ENCODE peak calls at places on chromosomes 16 and 17, in eight cellular contexts. F is bronchial epithelial cell, Z is PC-3, P is endothelial cell of umbilical vein, B is Panc1, M is cardiac muscle cell, R is uterus, V is tibial nerve. U is an unnamed sample. For H3K36me3, the result is how much of the 10 kb centered on the place peaks cover.

GRCh38 chr17:19239544-19239943 is 2.4 kb downstream of the EPN2 start:
- DNase-seq in F (no peak), B (no peak), M (no peak), V (no peak), P (no peak), R (no peak), Z (no peak), U (peak)

GRCh38 chr17:71147906-71148305 is 972.9 kb upstream of the SOX9 start:
- DNase-seq in Z (no peak), P (no peak), R (no peak), F (no peak), M (no peak), V (no peak), B (no peak), U (no peak)

GRCh38 chr17:57524790-57525543 is 220.1 kb downstream of the CCDC182 start:
- DNase-seq in V (no peak), F (no peak), B (no peak), P (no peak), R (no peak), M (no peak), Z (no peak), U (no peak)

GRCh38 chr17:38852771-38853291 is 690 bp downstream of the RPL23 start:
- DNase-seq in Z (no peak), P (no peak), R (no peak), F (no peak), V (no peak), M (no peak), B (no peak), U (no peak)

GRCh38 chr16:31118223-31119155 is 1.0 kb downstream of the KAT8 start:
- DNase-seq in M (no peak), Z (peak), P (no peak), B (no peak), F (peak), V (no peak), R (no peak), U (no peak)

GRCh38 chr17:59848385-59848668 is 44.4 kb downstream of the TUBD1 start:
- DNase-seq in Z (no peak), P (no peak), V (no peak), R (no peak), M (no peak), B (no peak), F (no peak), U (no peak)

GRCh38 chr16:64089697-64090096 is 1032.2 kb downstream of the CDH11 start:
- DNase-seq in F (peak), R (no peak), B (no peak), P (peak), Z (peak), V (no peak), M (peak), U (no peak)

GRCh38 chr16:47888142-47888541 is 267.7 kb downstream of the ABCC12 start:
- DNase-seq in R (no peak), F (peak), Z (peak), M (no peak), V (no peak), P (no peak), B (no peak), U (no peak)

GRCh38 chr17:43962479-43962878 is 8.7 kb upstream of the PYY start:
- DNase-seq in V (no peak), M (no peak), F (no peak), R (no peak), Z (no peak), B (no peak), P (no peak), U (no peak)

GRCh38 chr16:84509032-84509950 is 4.8 kb upstream of the MEAK7 start:
- DNase-seq in Z (no peak), P (no peak), R (no peak), M (no peak), V (no peak), B (no peak), F (no peak), U (peak)

GRCh38 chr16:31219154-31219741 is 2.3 kb upstream of the PYDC1 start:
- DNase-seq in F (no peak), B (no peak), M (no peak), Z (no peak), V (no peak), P (no peak), R (no peak), U (no peak)

GRCh38 chr17:76501827-76502307 is 644 bp upstream of the RHBDF2 start:
- DNase-seq in B (no peak), F (no peak), M (no peak), R (no peak), Z (no peak), V (no peak), P (no peak), U (no peak)

GRCh38 chr16:66250686-66251405 is 115.6 kb upstream of the CDH5 start:
- DNase-seq in V (peak), B (no peak), Z (peak), R (peak), P (no peak), M (no peak), F (no peak), U (peak)

GRCh38 chr16:80060470-80060869 is 459.9 kb upstream of the MAF start:
- DNase-seq in M (no peak), V (no peak), F (peak), R (no peak), B (no peak), Z (no peak), P (no peak), U (no peak)

GRCh38 chr17:13492351-13493122 is 109.2 kb downstream of the HS3ST3A1 start:
- DNase-seq in B (no peak), R (no peak), V (no peak), Z (no peak), M (no peak), P (no peak), F (no peak), U (no peak)

GRCh38 chr16:18804540-18804939 is 3.2 kb upstream of the ARL6IP1 start:
- DNase-seq in F (no peak), Z (no peak), M (no peak), B (no peak), R (no peak), V (no peak), P (no peak), U (no peak)
- H3K4me3 ChIP-seq in F (no peak), Z (no peak), M (no peak), B (peak), R (no peak), V (no peak), P (no peak), U (no peak)

DNA sequence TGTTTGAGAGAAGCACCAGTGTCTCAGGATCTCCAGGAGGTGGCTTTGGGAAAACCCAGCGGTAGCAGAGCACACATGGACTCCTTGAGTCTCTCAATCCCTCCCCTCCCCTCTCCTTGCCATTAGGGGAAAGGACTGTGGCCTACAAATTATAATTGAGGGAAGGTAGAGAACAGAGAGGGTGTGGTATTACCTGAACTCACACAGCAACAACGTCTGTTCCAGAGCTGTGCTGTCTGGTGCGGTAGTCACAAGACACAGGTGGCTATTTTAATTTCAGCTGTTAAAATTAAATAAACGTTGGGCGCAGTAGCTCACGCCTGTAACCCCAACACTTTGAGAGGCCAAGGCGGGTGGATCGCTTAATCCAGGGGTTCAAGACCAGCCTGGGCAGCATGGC is 110.2 kb downstream of the ABCC6 start:
- DNase-seq in R (no peak), F (no peak), B (no peak), Z (no peak), M (no peak), P (no peak), V (no peak), U (no peak)
- H3K36me3 ChIP-seq in R (under half), F (under half), B (under half), Z (under half), M (under half), P (under half), V (half or more), U (under half)

GRCh38 chr17:9468532-9468931 is 107.1 kb downstream of the STX8 start:
- DNase-seq in M (no peak), F (no peak), P (no peak), R (no peak), Z (no peak), B (no peak), V (no peak), U (no peak)

GRCh38 chr17:9468937-9469336 is 106.7 kb downstream of the STX8 start:
- DNase-seq in V (no peak), Z (no peak), P (no peak), F (no peak), B (no peak), R (no peak), M (no peak), U (no peak)

GRCh38 chr17:9467518-9467917 is 108.1 kb downstream of the STX8 start:
- DNase-seq in M (peak), Z (no peak), B (no peak), P (no peak), R (no peak), V (no peak), F (no peak), U (no peak)

GRCh38 chr17:9470171-9470570 is 105.4 kb downstream of the STX8 start:
- DNase-seq in R (no peak), V (no peak), P (peak), M (no peak), F (no peak), Z (no peak), B (no peak), U (no peak)

GRCh38 chr17:9465216-9465921 is 110.3 kb downstream of the STX8 start:
- DNase-seq in F (peak), Z (no peak), P (peak), B (no peak), R (no peak), V (no peak), M (peak), U (no peak)
- TF ChIP-seq CTCF in F (peak), Z (no peak), P (no peak), B (no peak), R (no peak), V (no peak), M (peak), U (no peak)

GRCh38 chr17:1731194-1731506 is 6.6 kb downstream of the WDR81 start:
- DNase-seq in R (no peak), F (no peak), B (no peak), V (no peak), P (no peak), M (no peak), Z (no peak), U (no peak)
- H3K4me3 ChIP-seq in R (no peak), F (no peak), B (no peak), V (no peak), P (no peak), M (no peak), Z (no peak), U (no peak)

GRCh38 chr17:74204474-74204873 is 996 bp downstream of the RPL38 start:
- DNase-seq in F (no peak), Z (no peak), B (no peak), P (no peak), M (no peak), R (no peak), V (no peak), U (no peak)
- H3K36me3 ChIP-seq in F (under half), Z (half or more), B (under half), P (under half), M (under half), R (under half), V (under half), U (under half)

GRCh38 chr17:28371245-28372202 is at the start of gene SARM1:
- DNase-seq in F (no peak), M (peak), P (peak), R (peak), B (peak), Z (no peak), V (peak), U (peak)
- TF ChIP-seq CTCF in F (no peak), M (no peak), P (no peak), R (no peak), B (no peak), Z (no peak), V (no peak), U (no peak)

DNA sequence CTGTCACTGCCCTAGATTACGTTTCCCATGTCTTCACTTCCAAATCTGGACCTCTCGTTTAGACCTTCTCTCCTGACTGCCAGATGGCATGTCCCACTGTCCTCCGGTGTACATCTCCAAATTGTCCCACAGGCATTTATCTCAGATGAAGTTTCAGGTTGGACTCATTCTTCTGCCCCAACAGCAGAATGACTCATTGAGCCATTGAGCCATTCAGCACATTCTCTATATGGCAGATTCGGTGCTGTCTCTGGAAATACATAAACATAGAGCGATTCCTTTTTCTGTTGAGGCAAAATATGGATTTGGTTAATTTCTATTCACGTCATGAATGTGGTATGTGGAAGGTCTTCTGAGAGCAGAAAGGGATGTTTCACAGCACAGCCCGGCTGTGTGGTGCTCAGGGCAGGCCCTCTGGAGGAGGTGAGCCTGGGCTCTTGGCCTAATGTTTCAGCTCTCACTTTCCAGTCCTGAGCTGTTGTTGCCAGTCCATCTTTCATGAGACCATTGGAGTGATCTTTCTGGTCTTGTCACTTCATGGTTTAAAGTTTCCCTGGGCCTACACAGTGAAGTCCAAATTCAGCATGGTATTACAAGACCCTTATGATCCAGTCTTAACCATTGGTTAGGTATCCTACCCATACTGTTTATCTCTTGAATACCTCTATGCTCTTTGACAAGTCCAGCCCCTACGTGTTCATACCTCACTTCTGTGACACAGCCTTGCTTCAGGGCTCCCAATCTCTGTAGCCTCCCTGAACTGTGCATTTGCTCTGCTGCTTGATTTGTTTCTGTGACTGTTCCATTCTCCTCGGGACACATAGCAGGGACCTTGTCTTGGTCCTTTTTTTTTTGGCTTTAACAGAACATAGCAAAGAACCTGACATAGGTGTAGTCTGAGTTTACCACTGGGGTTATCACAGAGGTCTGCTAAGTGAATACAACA is 15.9 kb downstream of the HAPSTR1 start:
- DNase-seq in Z (no peak), B (no peak), P (no peak), R (no peak), V (no peak), M (no peak), F (no peak), U (no peak)
- H3K4me3 ChIP-seq in Z (no peak), B (no peak), P (no peak), R (no peak), V (no peak), M (no peak), F (no peak), U (no peak)

GRCh38 chr16:1380195-1380594 is 28.5 kb downstream of the GNPTG start:
- DNase-seq in P (no peak), Z (no peak), V (no peak), F (no peak), M (no peak), B (no peak), R (no peak), U (no peak)

GRCh38 chr16:1383556-1383955 is 30.9 kb downstream of the UNKL start:
- DNase-seq in Z (no peak), M (no peak), P (no peak), V (no peak), R (no peak), F (no peak), B (no peak), U (no peak)

GRCh38 chr16:1379054-1379862 is 27.5 kb downstream of the GNPTG start:
- DNase-seq in B (no peak), V (peak), P (peak), Z (peak), R (peak), M (peak), F (peak), U (peak)

GRCh38 chr16:1379863-1380174 is 28.1 kb downstream of the GNPTG start:
- DNase-seq in P (peak), R (no peak), V (no peak), Z (no peak), M (no peak), F (no peak), B (no peak), U (no peak)

GRCh38 chr16:1381655-1382406 is 30.1 kb downstream of the GNPTG start:
- DNase-seq in R (no peak), F (no peak), V (no peak), B (no peak), Z (no peak), P (no peak), M (no peak), U (no peak)
- H3K36me3 ChIP-seq in R (under half), F (under half), V (half or more), B (under half), Z (under half), P (under half), M (under half), U (under half)

DNA sequence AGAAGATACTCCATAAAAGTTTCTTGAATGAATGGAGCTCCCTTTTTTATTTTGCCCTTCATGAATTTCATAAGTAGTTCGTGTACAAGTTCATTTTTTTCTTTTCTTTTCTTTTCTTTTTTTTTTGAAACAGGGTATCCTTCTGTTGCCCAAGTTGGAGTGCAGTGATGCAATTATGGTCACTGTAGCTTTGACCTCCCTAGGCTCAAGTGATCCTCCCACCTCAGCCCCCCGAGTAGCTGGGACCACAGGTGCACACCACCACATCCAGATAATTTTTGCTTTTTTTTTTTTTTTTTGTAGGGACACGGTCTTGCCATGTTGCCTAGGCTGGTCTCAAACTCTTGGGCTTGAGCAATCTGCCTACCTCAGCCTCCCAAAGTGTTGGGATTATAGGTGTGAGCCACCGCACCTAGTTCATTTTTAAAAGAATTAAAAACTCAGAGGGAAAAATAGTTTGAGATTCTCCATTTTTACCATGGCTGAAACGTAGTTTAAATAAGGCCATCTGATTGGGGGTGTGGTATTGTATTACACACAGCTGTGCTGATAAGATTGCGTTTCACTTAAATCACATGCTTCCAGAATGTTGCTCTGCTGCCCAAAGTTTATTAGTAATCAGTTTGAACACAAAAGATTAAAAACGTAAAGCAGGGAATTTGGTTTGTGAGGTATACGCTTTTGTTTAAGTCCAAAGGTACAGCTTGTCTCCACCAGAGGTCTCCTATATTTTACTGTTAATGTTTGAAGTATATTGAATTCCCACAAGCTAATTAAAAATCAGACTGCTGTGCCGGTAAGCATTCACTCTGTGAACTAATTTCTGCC is 154.1 kb downstream of the SOCS1 start:
- DNase-seq in Z (no peak), M (no peak), F (peak), R (no peak), B (no peak), P (peak), V (no peak), U (no peak)
- TF ChIP-seq CTCF in Z (no peak), M (peak), F (no peak), R (no peak), B (no peak), P (peak), V (no peak), U (no peak)